ENCODE peak calls at places on chromosomes 16 and 17, in ten cellular contexts. J is neural progenitor cell; A is transverse colon; R is A549; M is PC-9; N is aorta; T is tibial nerve; E is CD4-positive, alpha-beta memory T cell; X is cardiac muscle cell; B is IMR-90. I is an unnamed sample.

GRCh38 chr16:10180771-10181163 is 1.5 kb downstream of the GRIN2A start:
- DNase-seq in E (no peak), J (peak), N (peak), R (peak), X (peak), A (no peak), B (no peak), T (no peak), M (no peak), I (no peak)

GRCh38 chr16:3202903-3203539 is 15.0 kb downstream of the OR1F1 start:
- DNase-seq in J (no peak), T (no peak), A (no peak), E (no peak), R (no peak), N (no peak), X (no peak), B (peak), M (no peak), I (no peak)

GRCh38 chr17:6796017-6796886 is 20.2 kb downstream of the FBXO39 start:
- DNase-seq in J (no peak), E (no peak), A (no peak), B (no peak), X (peak), M (no peak), T (no peak), N (no peak), R (no peak), I (no peak)

GRCh38 chr17:3697157-3697515 is 1.2 kb upstream of the P2RX5 start:
- DNase-seq in X (no peak), R (no peak), A (no peak), E (no peak), J (no peak), B (no peak), M (no peak), N (no peak), T (no peak), I (no peak)

GRCh38 chr17:73393962-73394361 is 82.2 kb upstream of the CDC42EP4 start:
- DNase-seq in T (no peak), B (peak), J (no peak), X (peak), N (peak), R (no peak), M (no peak), E (no peak), A (no peak), I (no peak)

GRCh38 chr17:45748911-45749310 is 35.2 kb upstream of the CRHR1 start:
- DNase-seq in E (no peak), J (no peak), A (no peak), R (no peak), X (no peak), B (no peak), T (no peak), M (no peak), N (no peak), I (no peak)

GRCh38 chr17:2158011-2158410 is 103.1 kb downstream of the HIC1 start:
- DNase-seq in N (no peak), B (peak), E (no peak), M (no peak), J (no peak), A (no peak), R (no peak), X (peak), T (peak), I (no peak)

GRCh38 chr17:82876149-82876548 is 36.3 kb upstream of the ZNF750 start:
- DNase-seq in A (no peak), N (peak), E (no peak), B (peak), X (peak), M (peak), J (no peak), R (no peak), T (no peak), I (peak)

GRCh38 chr16:56933828-56934598 is 2.1 kb downstream of the HERPUD1 start:
- DNase-seq in N (no peak), R (no peak), T (no peak), X (no peak), B (no peak), J (no peak), E (no peak), M (no peak), A (no peak), I (no peak)

GRCh38 chr17:68456529-68457167 is 648 bp downstream of the WIPI1 start:
- DNase-seq in T (peak), M (peak), X (peak), N (peak), J (peak), E (no peak), A (peak), B (peak), R (peak), I (peak)

GRCh38 chr17:58536541-58536940 is 22.1 kb upstream of the MTMR4 start:
- DNase-seq in M (no peak), X (no peak), B (no peak), J (no peak), E (no peak), R (no peak), A (no peak), N (no peak), T (no peak), I (no peak)

GRCh38 chr16:16004314-16004749 is 54.9 kb downstream of the ABCC1 start:
- DNase-seq in A (no peak), T (no peak), J (no peak), M (peak), E (no peak), N (no peak), B (peak), R (no peak), X (peak), I (no peak)

GRCh38 chr16:67198238-67198734 is 645 bp upstream of the ELMO3 start:
- DNase-seq in E (no peak), X (peak), A (peak), M (peak), N (no peak), J (peak), T (no peak), B (peak), R (peak), I (peak)

GRCh38 chr16:67199011-67199807 is at the start of gene ELMO3:
- DNase-seq in X (no peak), E (peak), A (peak), J (peak), R (no peak), B (no peak), N (no peak), M (peak), T (no peak), I (no peak)

GRCh38 chr16:67200491-67200890 is 1.6 kb downstream of the ELMO3 start:
- DNase-seq in M (no peak), J (no peak), T (no peak), A (no peak), X (no peak), E (no peak), B (no peak), N (no peak), R (no peak), I (no peak)

GRCh38 chr16:67201411-67202345 is 2.7 kb downstream of the ELMO3 start:
- DNase-seq in A (no peak), J (no peak), T (no peak), M (no peak), R (no peak), X (no peak), B (no peak), N (no peak), E (no peak), I (no peak)

GRCh38 chr16:67199808-67200198 is 872 bp downstream of the ELMO3 start:
- DNase-seq in B (no peak), N (no peak), E (no peak), J (peak), T (no peak), M (no peak), R (no peak), X (no peak), A (peak), I (no peak)
- H3K27ac ChIP-seq in B (no peak), N (no peak), E (no peak), J (no peak), T (peak), M (no peak), R (no peak), X (no peak), A (peak), I (peak)

GRCh38 chr16:80883816-80884215 is 79.4 kb upstream of the CDYL2 start:
- DNase-seq in E (no peak), A (no peak), X (no peak), R (no peak), M (no peak), J (no peak), N (no peak), T (no peak), B (no peak), I (no peak)
- H3K27ac ChIP-seq in E (no peak), A (peak), X (no peak), R (no peak), M (no peak), J (no peak), N (no peak), T (no peak), B (no peak), I (no peak)

DNA sequence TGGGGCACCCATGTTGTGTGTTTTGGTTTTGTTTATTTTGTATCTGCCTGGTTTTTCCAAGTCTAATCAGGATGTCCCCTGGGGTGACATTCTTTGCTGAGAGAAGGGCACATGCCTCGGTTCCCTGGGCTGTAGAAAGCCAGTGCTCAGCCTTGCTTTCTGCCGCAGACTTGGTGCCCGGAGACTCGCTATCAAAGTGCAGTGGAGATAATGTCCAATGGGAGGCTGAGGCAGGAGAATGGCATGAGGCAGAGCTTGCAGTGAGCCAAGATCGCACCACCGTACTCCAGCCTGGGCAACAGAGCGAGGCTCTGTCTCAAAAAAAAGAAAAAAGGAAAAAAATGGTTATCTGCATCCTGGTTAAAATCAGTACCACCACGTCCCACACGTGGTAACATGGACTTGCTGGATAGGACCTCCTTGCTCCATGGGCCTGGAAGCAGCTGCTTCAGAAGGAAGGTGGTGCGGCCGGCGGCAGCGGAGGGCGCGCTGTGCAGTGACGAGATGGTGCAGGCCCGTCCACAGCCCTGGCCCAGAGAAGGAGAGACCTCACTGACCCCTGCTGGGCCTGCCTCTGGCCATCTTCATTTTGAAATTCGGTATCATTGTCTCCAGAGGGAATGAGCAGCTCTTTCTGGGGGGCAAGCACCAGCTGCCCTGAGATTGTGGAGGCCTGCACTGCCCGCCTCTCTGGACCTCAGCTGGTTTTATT is 19.3 kb upstream of the IL17C start:
- DNase-seq in E (peak), M (peak), T (no peak), B (no peak), A (no peak), X (no peak), J (no peak), R (no peak), N (no peak), I (no peak)
- H3K27ac ChIP-seq in E (peak), M (no peak), T (no peak), B (no peak), A (peak), X (peak), J (peak), R (no peak), N (no peak), I (no peak)

GRCh38 chr17:78668847-78669246 is 91.7 kb upstream of the DNAH17 start:
- DNase-seq in B (no peak), A (no peak), N (no peak), T (no peak), E (no peak), X (no peak), M (no peak), J (no peak), R (no peak), I (no peak)

GRCh38 chr17:78670850-78671291 is 93.7 kb upstream of the DNAH17 start:
- DNase-seq in N (peak), J (no peak), T (no peak), B (no peak), R (no peak), M (no peak), E (peak), X (no peak), A (no peak), I (no peak)

GRCh38 chr17:78669975-78670518 is 92.9 kb upstream of the DNAH17 start:
- DNase-seq in J (no peak), R (no peak), B (no peak), N (peak), E (no peak), M (no peak), T (no peak), A (no peak), X (no peak), I (no peak)

GRCh38 chr17:78667741-78668640 is 90.8 kb upstream of the DNAH17 start:
- DNase-seq in X (no peak), T (no peak), J (no peak), B (no peak), E (no peak), A (no peak), M (no peak), R (no peak), N (peak), I (no peak)

DNA sequence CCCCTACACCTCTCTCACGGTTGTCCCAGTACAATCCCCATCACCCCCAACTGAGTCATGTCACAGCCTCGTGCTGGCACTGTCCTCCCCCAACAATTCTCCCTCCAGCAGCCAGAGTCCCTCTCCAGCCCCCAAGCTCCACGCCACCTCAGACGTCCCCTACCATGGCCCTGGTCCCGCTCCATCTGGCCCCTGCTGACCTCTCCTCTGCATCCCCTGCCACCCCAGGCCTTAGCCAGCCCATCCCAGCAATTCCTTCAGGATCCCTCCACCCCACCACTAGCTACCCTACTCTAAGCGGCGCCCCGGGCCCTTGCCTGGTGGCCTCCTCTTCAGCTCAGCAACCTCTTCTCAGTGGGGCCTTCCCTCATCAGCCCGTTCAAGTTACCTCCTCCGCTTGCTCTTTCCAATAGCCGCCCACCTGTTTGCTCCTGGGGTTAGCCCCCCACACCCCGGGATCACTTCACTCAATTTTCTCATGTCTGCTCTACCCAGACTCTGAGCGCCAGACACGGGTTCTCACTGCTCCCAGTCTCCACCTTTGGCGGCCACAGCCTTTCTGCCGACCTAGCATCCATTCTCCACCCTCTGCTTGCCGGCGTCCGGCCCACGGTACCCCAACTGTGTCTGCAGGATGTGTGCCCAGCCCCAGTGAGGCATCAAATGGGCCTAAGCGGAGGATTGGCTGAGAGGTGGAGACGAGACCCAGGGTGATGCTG is 92.2 kb upstream of the DNAH17 start:
- DNase-seq in M (no peak), J (no peak), E (no peak), R (no peak), A (no peak), X (no peak), B (no peak), N (peak), T (no peak), I (no peak)
- H3K27ac ChIP-seq in M (no peak), J (no peak), E (no peak), R (peak), A (no peak), X (no peak), B (no peak), N (no peak), T (no peak), I (no peak)

DNA sequence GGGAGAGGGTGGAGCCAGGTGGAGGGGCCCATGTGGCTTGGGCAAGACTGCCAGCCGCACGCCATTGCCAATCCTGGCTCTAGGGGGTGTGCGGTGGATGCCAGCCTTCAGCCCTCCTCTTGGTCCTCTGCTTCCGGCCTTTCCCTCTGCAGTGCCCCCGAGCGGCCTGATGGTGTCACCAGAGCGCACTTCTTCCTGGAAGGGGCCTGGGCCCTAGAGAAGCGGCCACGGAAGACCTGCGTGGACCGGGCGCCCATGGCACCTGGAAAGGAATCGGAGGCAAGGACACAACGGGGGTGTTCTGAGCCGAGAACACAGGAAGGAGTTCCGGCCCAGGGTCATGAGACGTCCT is 93.0 kb downstream of the IRX3 start:
- DNase-seq in T (peak), J (peak), R (peak), B (peak), E (no peak), N (peak), M (peak), X (peak), A (peak), I (no peak)
- H3K27ac ChIP-seq in T (peak), J (no peak), R (peak), B (no peak), E (no peak), N (peak), M (peak), X (peak), A (no peak), I (no peak)

DNA sequence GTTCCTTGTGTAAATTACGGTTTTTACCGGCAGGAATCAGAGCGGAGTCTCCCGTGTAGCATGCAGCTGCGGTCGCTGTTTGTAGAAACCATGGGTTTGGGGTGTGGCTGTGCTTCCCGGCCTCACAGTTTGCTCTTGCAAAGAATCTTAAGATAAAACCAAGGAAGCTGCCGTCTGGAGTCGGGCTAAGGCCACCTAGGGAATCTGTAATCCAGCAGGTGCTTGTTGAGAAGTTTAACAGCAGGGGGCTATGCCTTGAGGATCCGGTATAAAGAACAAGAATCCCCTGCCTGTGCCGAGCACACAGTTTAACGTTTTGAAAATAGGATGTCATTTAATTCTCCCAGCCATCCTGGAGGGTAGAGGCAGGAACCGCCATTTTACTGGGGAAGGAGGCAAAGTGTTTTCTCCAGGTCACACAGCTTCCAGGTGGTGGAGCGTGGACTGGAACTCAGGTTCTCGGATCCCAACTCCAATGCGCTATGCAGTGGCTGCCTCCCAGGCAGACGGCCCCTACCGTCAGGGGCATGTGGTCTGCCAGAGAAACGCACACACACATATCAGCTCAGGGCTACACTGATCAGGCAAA is 6.0 kb upstream of the TLCD3A start:
- DNase-seq in N (no peak), M (no peak), J (peak), X (no peak), B (no peak), R (no peak), A (peak), E (no peak), T (no peak), I (no peak)
- H3K27ac ChIP-seq in N (no peak), M (no peak), J (no peak), X (no peak), B (no peak), R (no peak), A (peak), E (no peak), T (no peak), I (peak)

GRCh38 chr16:11963706-11964105 is 1.3 kb upstream of the TNFRSF17 start:
- DNase-seq in N (no peak), B (no peak), T (no peak), J (no peak), M (no peak), E (no peak), X (no peak), R (no peak), A (no peak), I (no peak)

GRCh38 chr16:11955713-11956123 is 9.3 kb upstream of the TNFRSF17 start:
- DNase-seq in T (no peak), N (no peak), B (peak), M (peak), A (no peak), J (no peak), R (no peak), E (no peak), X (peak), I (no peak)

GRCh38 chr16:11956558-11956957 is 8.5 kb upstream of the TNFRSF17 start:
- DNase-seq in B (no peak), E (no peak), X (no peak), N (no peak), J (no peak), R (no peak), T (no peak), M (no peak), A (no peak), I (no peak)

GRCh38 chr16:11957591-11958395 is 7.2 kb upstream of the TNFRSF17 start:
- DNase-seq in R (no peak), X (no peak), A (no peak), J (no peak), B (peak), M (no peak), E (no peak), N (no peak), T (no peak), I (no peak)
- H3K27ac ChIP-seq in R (no peak), X (no peak), A (no peak), J (no peak), B (peak), M (no peak), E (no peak), N (no peak), T (no peak), I (no peak)

DNA sequence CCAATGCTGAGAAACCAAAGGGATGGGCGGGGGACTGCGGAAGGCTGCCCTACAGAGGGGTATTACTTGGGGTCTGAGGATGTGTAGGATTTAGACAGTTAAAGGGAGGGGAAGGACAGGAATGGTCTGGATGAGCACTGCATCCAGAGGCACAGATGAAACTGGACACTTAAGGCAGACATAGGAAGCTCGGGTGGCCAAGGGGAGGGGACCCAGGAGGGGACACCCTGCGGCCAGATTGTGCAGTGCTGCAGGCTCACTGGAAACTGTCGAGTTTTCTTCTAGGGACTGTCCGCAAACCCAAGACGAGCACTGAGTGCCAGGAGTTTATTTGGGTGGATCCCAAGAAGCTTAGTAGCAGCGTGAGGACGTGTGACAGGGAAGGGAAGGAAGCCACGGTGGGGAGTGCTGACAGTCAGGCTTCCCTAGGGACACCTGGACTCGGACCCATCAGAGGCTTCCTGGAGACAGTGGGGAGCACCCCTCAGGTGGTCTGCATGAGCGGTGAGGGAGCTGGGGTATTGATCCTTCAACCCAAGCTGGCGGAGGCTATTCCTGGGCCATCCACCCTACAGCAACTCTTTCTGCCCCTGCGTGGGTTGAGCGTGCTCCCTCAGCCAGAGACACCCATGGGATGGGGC is 278.7 kb downstream of the FOXL1 start:
- DNase-seq in E (no peak), N (no peak), B (no peak), J (no peak), X (no peak), T (no peak), R (no peak), M (no peak), A (no peak), I (no peak)
- H3K27ac ChIP-seq in E (no peak), N (no peak), B (no peak), J (no peak), X (no peak), T (no peak), R (no peak), M (no peak), A (no peak), I (no peak)

GRCh38 chr16:85752511-85753420 is 1.9 kb upstream of the C16orf74 start:
- DNase-seq in A (peak), B (peak), M (no peak), X (peak), R (no peak), T (no peak), E (no peak), N (no peak), J (peak), I (no peak)
- H3K27ac ChIP-seq in A (no peak), B (no peak), M (no peak), X (no peak), R (no peak), T (no peak), E (no peak), N (no peak), J (no peak), I (peak)

I was measured in epithelial cell of prostate.